ENCODE peak calls at places on chromosomes 6 and 20, in nine cellular contexts. Q is activated effector memory CD4-positive, alpha-beta T cell treated with anti-CD3 and anti-CD28 coated beads, Interleukin-2, amount 50 U/mL, for 16 hours; R is EL; W is EH; J is endothelial cell; G is OCI-LY7; O is activated CD8-positive, alpha-beta memory T cell treated with anti-CD3 and anti-CD28 coated beads for 24 hours; D is caudate nucleus; B is CD8-positive, alpha-beta T cell. P is an unnamed sample.

GRCh38 chr6:26218824-26219223 is 131.6 kb downstream of the HFE start:
- DNase-seq in Q (no peak), R (no peak), W (no peak), J (no peak), G (peak; percentile 58), O (no peak), D (no peak), B (no peak), P (no peak)

GRCh38 chr6:30678964-30679726 is 6.3 kb upstream of the DHX16 start:
- DNase-seq in Q (peak; percentile 97), R (peak; percentile 73), W (peak; percentile 78), J (peak; percentile 97), G (peak; percentile 89), O (peak; percentile 98), D (peak; percentile 74), B (peak; percentile 97), P (peak; percentile 81)

GRCh38 chr6:143741480-143741879 is 63.7 kb downstream of the PHACTR2 start:
- DNase-seq in Q (no peak), R (no peak), W (no peak), J (no peak), G (no peak), O (no peak), D (no peak), B (no peak), P (no peak)

GRCh38 chr6:5192135-5192794 is 68.5 kb downstream of the LYRM4 start:
- DNase-seq in Q (no peak), R (no peak), W (no peak), J (no peak), G (no peak), O (no peak), D (no peak), B (no peak), P (no peak)

GRCh38 chr6:33742837-33743236 is 3.9 kb downstream of the IP6K3 start:
- DNase-seq in Q (no peak), R (no peak), W (no peak), J (no peak), G (no peak), O (no peak), D (no peak), B (no peak), P (no peak)

GRCh38 chr20:35710039-35710438 is 10.8 kb downstream of the ROMO1 start:
- DNase-seq in Q (no peak), R (no peak), W (no peak), J (no peak), G (no peak), O (peak; percentile 15), D (no peak), B (no peak), P (no peak)

GRCh38 chr20:61256365-61256764 is 4.3 kb downstream of the CDH4 start:
- DNase-seq in Q (no peak), R (no peak), W (no peak), J (no peak), G (no peak), O (no peak), D (no peak), B (no peak), P (no peak)

GRCh38 chr20:63695419-63696310 is 787 bp upstream of the TNFRSF6B start:
- DNase-seq in Q (peak; percentile 66), R (no peak), W (no peak), J (no peak), G (no peak), O (no peak), D (no peak), B (no peak), P (no peak)

GRCh38 chr20:60482201-60482600 is 524.0 kb downstream of the CDH26 start:
- DNase-seq in Q (no peak), R (no peak), W (no peak), J (no peak), G (no peak), O (no peak), D (no peak), B (no peak), P (no peak)

GRCh38 chr6:90397929-90398674 is 101.5 kb upstream of the BACH2 start:
- DNase-seq in Q (peak; percentile 94), R (peak; percentile 32), W (no peak), J (no peak), G (no peak), O (peak; percentile 87), D (no peak), B (peak; percentile 69), P (peak; percentile 76)

GRCh38 chr6:2531426-2532208 is 219.1 kb downstream of the MYLK4 start:
- DNase-seq in Q (no peak), R (peak; percentile 78), W (peak; percentile 71), J (no peak), G (no peak), O (no peak), D (no peak), B (no peak), P (peak; percentile 76)

GRCh38 chr6:152552616-152553209 is 84.4 kb downstream of the SYNE1 start:
- DNase-seq in Q (peak; percentile 64), R (peak; percentile 65), W (peak; percentile 76), J (peak; percentile 72), G (peak; percentile 74), O (no peak), D (peak; percentile 3), B (peak; percentile 12), P (peak; percentile 61)

GRCh38 chr20:41149679-41150131 is 12.4 kb downstream of the PLCG1 start:
- DNase-seq in Q (no peak), R (peak; percentile 83), W (peak; percentile 82), J (no peak), G (no peak), O (no peak), D (no peak), B (no peak), P (peak; percentile 84)

GRCh38 chr6:121844898-121845297 is 409.5 kb downstream of the GJA1 start:
- DNase-seq in Q (no peak), R (no peak), W (no peak), J (no peak), G (no peak), O (no peak), D (no peak), B (no peak), P (no peak)

GRCh38 chr20:17500271-17500670 is 30.9 kb downstream of the BFSP1 start:
- DNase-seq in Q (no peak), R (no peak), W (no peak), J (no peak), G (no peak), O (peak; percentile 13), D (no peak), B (no peak), P (no peak)

GRCh38 chr6:17032595-17033591 is 69.0 kb upstream of the STMND1 start:
- DNase-seq in Q (no peak), R (peak; percentile 96), W (peak; percentile 97), J (no peak), G (no peak), O (no peak), D (peak; percentile 7), B (no peak), P (peak; percentile 84)

GRCh38 chr6:138293428-138293827 is 75.1 kb upstream of the PBOV1 start:
- DNase-seq in Q (no peak), R (peak; percentile 23), W (peak; percentile 77), J (no peak), G (no peak), O (no peak), D (no peak), B (no peak), P (no peak)

GRCh38 chr6:105045546-105045945 is 88.6 kb downstream of the LIN28B start:
- DNase-seq in Q (no peak), R (peak; percentile 66), W (peak; percentile 63), J (no peak), G (no peak), O (no peak), D (no peak), B (no peak), P (peak; percentile 69)

GRCh38 chr6:41373367-41373918 is 38.0 kb downstream of the NCR2 start:
- DNase-seq in Q (no peak), R (no peak), W (no peak), J (no peak), G (no peak), O (no peak), D (no peak), B (no peak), P (no peak)

GRCh38 chr6:27133281-27134227 is 113.9 kb upstream of the PRSS16 start:
- DNase-seq in Q (peak; percentile 89), R (peak; percentile 78), W (peak; percentile 78), J (peak; percentile 77), G (peak; percentile 89), O (peak; percentile 84), D (no peak), B (peak; percentile 71), P (peak; percentile 88)

GRCh38 chr6:126716826-126717514 is 377.1 kb downstream of the CENPW start:
- DNase-seq in Q (no peak), R (no peak), W (no peak), J (no peak), G (no peak), O (no peak), D (no peak), B (no peak), P (peak; percentile 55)